ENCODE peak calls at places on chromosome 4, in nine cellular contexts. H is MM.1S, G is H9, U is HCT116, Z is hepatocyte, O is Karpas-422, C is PC-9, M is mammary epithelial cell, Y is OCI-LY7. I is an unnamed sample. For H3K79me2, the result is how much of the 10 kb centered on the place peaks cover.

GRCh38 chr4:79445371-79445781 is 37.3 kb upstream of the GK2 start:
- DNase-seq in H (no peak), G (no peak), U (no peak), Z (no peak), O (no peak), C (no peak), M (no peak), Y (no peak), I (no peak)

GRCh38 chr4:173530326-173531062 is 465 bp upstream of the HAND2 start:
- DNase-seq in H (no peak), G (no peak), U (no peak), Z (no peak), O (no peak), C (no peak), M (no peak), Y (no peak), I (no peak)

GRCh38 chr4:14178421-14178820 is 550.9 kb upstream of the BOD1L1 start:
- DNase-seq in H (peak), G (no peak), U (no peak), Z (peak), O (no peak), C (no peak), M (peak), Y (peak), I (no peak)

GRCh38 chr4:138897818-138898226 is 117.8 kb upstream of the NOCT start:
- DNase-seq in H (peak), G (no peak), U (no peak), Z (peak), O (no peak), C (peak), M (peak), Y (no peak), I (no peak)

GRCh38 chr4:52483186-52483585 is 175.9 kb downstream of the USP46 start:
- DNase-seq in H (no peak), G (no peak), U (no peak), Z (no peak), O (no peak), C (no peak), M (no peak), Y (no peak), I (no peak)

GRCh38 chr4:44446801-44447562 is 1.6 kb downstream of the KCTD8 start:
- DNase-seq in H (no peak), G (peak), U (no peak), Z (peak), O (no peak), C (no peak), M (no peak), Y (no peak), I (no peak)

GRCh38 chr4:41106081-41106480 is 108.3 kb downstream of the APBB2 start:
- DNase-seq in H (no peak), G (no peak), U (no peak), Z (no peak), O (no peak), C (no peak), M (no peak), Y (no peak), I (no peak)

GRCh38 chr4:41540687-41541086 is 2.7 kb downstream of the LIMCH1 start:
- DNase-seq in H (no peak), G (no peak), U (no peak), Z (no peak), O (no peak), C (no peak), M (no peak), Y (no peak), I (no peak)

GRCh38 chr4:78764498-78764961 is 11.6 kb upstream of the BMP2K start:
- DNase-seq in H (no peak), G (no peak), U (no peak), Z (no peak), O (no peak), C (no peak), M (peak), Y (no peak), I (no peak)

GRCh38 chr4:175998782-175999181 is 66.9 kb upstream of the WDR17 start:
- DNase-seq in H (no peak), G (peak), U (peak), Z (no peak), O (no peak), C (peak), M (peak), Y (peak), I (peak)

GRCh38 chr4:37453361-37454262 is 209.1 kb downstream of the NWD2 start:
- DNase-seq in H (peak), G (peak), U (no peak), Z (peak), O (no peak), C (peak), M (peak), Y (no peak), I (peak)

GRCh38 chr4:26076000-26076587 is 162.1 kb downstream of the SMIM20 start:
- DNase-seq in H (no peak), G (no peak), U (no peak), Z (no peak), O (no peak), C (no peak), M (peak), Y (no peak), I (no peak)

GRCh38 chr4:47068986-47069385 is 37.6 kb downstream of the GABRB1 start:
- DNase-seq in H (no peak), G (no peak), U (no peak), Z (no peak), O (no peak), C (no peak), M (no peak), Y (no peak), I (no peak)

GRCh38 chr4:8262637-8263322 is 6.8 kb upstream of the HTRA3 start:
- DNase-seq in H (no peak), G (no peak), U (no peak), Z (no peak), O (no peak), C (no peak), M (no peak), Y (no peak), I (no peak)

GRCh38 chr4:15695240-15695699 is 7.6 kb upstream of the BST1 start:
- DNase-seq in H (no peak), G (peak), U (peak), Z (no peak), O (no peak), C (peak), M (peak), Y (no peak), I (no peak)

GRCh38 chr4:121706595-121707021 is 9.8 kb upstream of the ANXA5 start:
- DNase-seq in H (no peak), G (no peak), U (no peak), Z (no peak), O (no peak), C (no peak), M (peak), Y (no peak), I (no peak)

GRCh38 chr4:96599752-96600151 is 759.9 kb downstream of the PDHA2 start:
- DNase-seq in H (no peak), G (no peak), U (no peak), Z (no peak), O (no peak), C (no peak), M (no peak), Y (no peak), I (no peak)

GRCh38 chr4:2334826-2335728 is 73.2 kb upstream of the MXD4 start:
- DNase-seq in H (no peak), G (no peak), U (no peak), Z (peak), O (no peak), C (no peak), M (no peak), Y (no peak), I (no peak)

GRCh38 chr4:140937866-140938265 is 181.7 kb upstream of the TBC1D9 start:
- DNase-seq in H (no peak), G (no peak), U (no peak), Z (no peak), O (no peak), C (no peak), M (no peak), Y (no peak), I (no peak)

GRCh38 chr4:161486454-161486853 is 677.3 kb downstream of the FSTL5 start:
- DNase-seq in H (no peak), G (no peak), U (no peak), Z (no peak), O (no peak), C (no peak), M (no peak), Y (no peak), I (no peak)

GRCh38 chr4:20364969-20365368 is 113.3 kb downstream of the SLIT2 start:
- DNase-seq in H (no peak), G (no peak), U (no peak), Z (no peak), O (no peak), C (no peak), M (no peak), Y (no peak), I (no peak)

GRCh38 chr4:6908397-6909112 is 1.1 kb upstream of the TBC1D14 start:
- DNase-seq in H (no peak), G (no peak), U (no peak), Z (no peak), O (no peak), C (no peak), M (no peak), Y (no peak), I (no peak)

GRCh38 chr4:114563536-114564315 is 34.9 kb upstream of the UGT8 start:
- DNase-seq in H (no peak), G (no peak), U (no peak), Z (peak), O (no peak), C (no peak), M (peak), Y (no peak), I (no peak)

GRCh38 chr4:8365951-8366350 is 74.6 kb downstream of the ACOX3 start:
- DNase-seq in H (no peak), G (no peak), U (no peak), Z (no peak), O (no peak), C (no peak), M (no peak), Y (no peak), I (no peak)

GRCh38 chr4:7638984-7639789 is 204.5 kb upstream of the PSAPL1 start:
- DNase-seq in H (no peak), G (no peak), U (no peak), Z (peak), O (no peak), C (no peak), M (no peak), Y (no peak), I (no peak)

GRCh38 chr4:138555584-138555983 is 313.4 kb upstream of the SLC7A11 start:
- DNase-seq in H (no peak), G (peak), U (no peak), Z (peak), O (peak), C (no peak), M (no peak), Y (peak), I (no peak)

GRCh38 chr4:150305995-150306394 is 227.8 kb downstream of the DCLK2 start:
- DNase-seq in H (no peak), G (no peak), U (no peak), Z (no peak), O (no peak), C (no peak), M (peak), Y (no peak), I (no peak)

GRCh38 chr4:6509587-6509986 is 37.2 kb upstream of the PPP2R2C start:
- DNase-seq in H (no peak), G (peak), U (no peak), Z (no peak), O (no peak), C (peak), M (peak), Y (no peak), I (no peak)

GRCh38 chr4:26985836-26986235 is 125.2 kb downstream of the STIM2 start:
- DNase-seq in H (no peak), G (no peak), U (no peak), Z (no peak), O (peak), C (no peak), M (no peak), Y (peak), I (no peak)

GRCh38 chr4:158824425-158825274 is 55.8 kb downstream of the FNIP2 start:
- DNase-seq in H (no peak), G (no peak), U (no peak), Z (no peak), O (no peak), C (no peak), M (no peak), Y (no peak), I (no peak)
- H3K79me2 ChIP-seq in H (half or more), G (under half), U (under half), Z (under half), O (under half), C (under half), M (under half), Y (under half), I (under half)

GRCh38 chr4:22500128-22500611 is 15.7 kb downstream of the ADGRA3 start:
- DNase-seq in H (no peak), G (no peak), U (no peak), Z (no peak), O (no peak), C (peak), M (peak), Y (no peak), I (no peak)
- H3K79me2 ChIP-seq in H (under half), G (under half), U (half or more), Z (half or more), O (under half), C (half or more), M (half or more), Y (under half), I (under half)

DNA sequence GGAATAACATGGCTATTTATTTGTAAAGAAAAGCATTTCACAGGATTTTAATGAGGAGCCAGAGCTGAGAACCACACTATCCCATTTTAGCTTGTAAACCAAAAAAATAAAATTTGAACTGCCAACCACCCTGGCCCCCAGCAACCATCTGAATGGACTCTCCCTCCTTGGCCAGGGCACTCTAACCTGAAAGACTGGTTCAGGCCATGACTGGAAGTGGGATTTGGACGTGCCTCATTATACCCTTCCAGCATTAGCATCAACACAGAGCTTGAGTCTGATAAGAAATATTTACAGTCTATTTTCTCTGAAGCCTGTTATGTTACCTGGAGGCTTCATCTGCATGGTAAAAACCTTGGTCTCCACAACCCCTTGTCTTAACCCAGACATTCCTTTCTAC is 30.0 kb downstream of the METAP1 start:
- DNase-seq in H (no peak), G (no peak), U (no peak), Z (no peak), O (no peak), C (no peak), M (no peak), Y (no peak), I (no peak)
- H3K79me2 ChIP-seq in H (half or more), G (under half), U (half or more), Z (half or more), O (half or more), C (half or more), M (half or more), Y (half or more), I (half or more)

DNA sequence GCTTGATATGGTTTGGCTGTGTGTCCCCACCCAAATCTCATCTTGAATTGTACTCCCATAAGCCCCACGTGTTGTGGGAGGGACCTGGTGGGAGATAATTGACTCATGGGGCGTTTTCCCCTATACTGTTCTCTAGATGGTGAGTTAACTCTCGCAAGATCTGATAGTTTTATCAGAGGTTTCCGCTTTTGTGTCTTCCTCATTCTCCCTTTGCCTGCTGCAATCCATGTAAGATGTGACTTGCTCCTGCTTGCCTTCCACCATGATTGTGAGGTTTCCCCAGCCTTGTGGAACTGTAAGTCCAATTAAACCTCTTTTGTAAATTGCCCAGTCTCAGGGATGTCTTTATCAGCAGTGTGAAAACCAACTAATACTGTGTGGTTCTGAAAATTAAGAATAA is 11.5 kb downstream of the SLAIN2 start:
- DNase-seq in H (no peak), G (no peak), U (no peak), Z (no peak), O (no peak), C (no peak), M (no peak), Y (no peak), I (no peak)
- H3K79me2 ChIP-seq in H (half or more), G (under half), U (half or more), Z (half or more), O (half or more), C (half or more), M (half or more), Y (under half), I (half or more)

GRCh38 chr4:85595796-85596559 is 121.0 kb downstream of the ARHGAP24 start:
- DNase-seq in H (no peak), G (no peak), U (no peak), Z (no peak), O (no peak), C (no peak), M (no peak), Y (no peak), I (no peak)
- H3K79me2 ChIP-seq in H (under half), G (under half), U (under half), Z (under half), O (half or more), C (under half), M (under half), Y (under half), I (under half)

GRCh38 chr4:776743-777441 is 49.0 kb downstream of the CPLX1 start:
- DNase-seq in H (no peak), G (no peak), U (no peak), Z (no peak), O (no peak), C (no peak), M (no peak), Y (no peak), I (no peak)
- H3K79me2 ChIP-seq in H (half or more), G (under half), U (half or more), Z (half or more), O (half or more), C (half or more), M (half or more), Y (half or more), I (under half)

GRCh38 chr4:729336-730315 is 24.0 kb downstream of the PCGF3 start:
- DNase-seq in H (no peak), G (no peak), U (no peak), Z (no peak), O (no peak), C (no peak), M (no peak), Y (no peak), I (no peak)

GRCh38 chr4:725368-726234 is 20.0 kb downstream of the PCGF3 start:
- DNase-seq in H (no peak), G (no peak), U (no peak), Z (no peak), O (no peak), C (no peak), M (no peak), Y (no peak), I (no peak)

GRCh38 chr4:726816-727215 is 21.2 kb downstream of the PCGF3 start:
- DNase-seq in H (no peak), G (no peak), U (no peak), Z (no peak), O (no peak), C (no peak), M (no peak), Y (no peak), I (no peak)

GRCh38 chr4:726235-726787 is 20.7 kb downstream of the PCGF3 start:
- DNase-seq in H (no peak), G (no peak), U (no peak), Z (no peak), O (no peak), C (no peak), M (no peak), Y (no peak), I (no peak)

GRCh38 chr4:727576-727975 is 21.9 kb downstream of the PCGF3 start:
- DNase-seq in H (no peak), G (no peak), U (no peak), Z (no peak), O (no peak), C (no peak), M (no peak), Y (no peak), I (no peak)
- H3K79me2 ChIP-seq in H (under half), G (under half), U (under half), Z (half or more), O (under half), C (under half), M (half or more), Y (under half), I (under half)

GRCh38 chr4:188146618-188147017 is 7.4 kb downstream of the TRIML1 start:
- DNase-seq in H (no peak), G (no peak), U (no peak), Z (no peak), O (no peak), C (no peak), M (no peak), Y (no peak), I (no peak)

GRCh38 chr4:188145626-188146025 is 6.4 kb downstream of the TRIML1 start:
- DNase-seq in H (no peak), G (no peak), U (no peak), Z (no peak), O (no peak), C (no peak), M (peak), Y (no peak), I (no peak)

GRCh38 chr4:188143731-188144130 is 4.5 kb downstream of the TRIML1 start:
- DNase-seq in H (no peak), G (no peak), U (no peak), Z (peak), O (no peak), C (no peak), M (peak), Y (no peak), I (no peak)

GRCh38 chr4:188147776-188148175 is 8.5 kb downstream of the TRIML1 start:
- DNase-seq in H (no peak), G (no peak), U (no peak), Z (no peak), O (no peak), C (no peak), M (no peak), Y (no peak), I (no peak)

GRCh38 chr4:188147176-188147575 is 7.9 kb downstream of the TRIML1 start:
- DNase-seq in H (no peak), G (no peak), U (no peak), Z (no peak), O (no peak), C (no peak), M (no peak), Y (no peak), I (no peak)
- H3K79me2 ChIP-seq in H (under half), G (under half), U (under half), Z (under half), O (under half), C (under half), M (under half), Y (under half), I (under half)

DNA sequence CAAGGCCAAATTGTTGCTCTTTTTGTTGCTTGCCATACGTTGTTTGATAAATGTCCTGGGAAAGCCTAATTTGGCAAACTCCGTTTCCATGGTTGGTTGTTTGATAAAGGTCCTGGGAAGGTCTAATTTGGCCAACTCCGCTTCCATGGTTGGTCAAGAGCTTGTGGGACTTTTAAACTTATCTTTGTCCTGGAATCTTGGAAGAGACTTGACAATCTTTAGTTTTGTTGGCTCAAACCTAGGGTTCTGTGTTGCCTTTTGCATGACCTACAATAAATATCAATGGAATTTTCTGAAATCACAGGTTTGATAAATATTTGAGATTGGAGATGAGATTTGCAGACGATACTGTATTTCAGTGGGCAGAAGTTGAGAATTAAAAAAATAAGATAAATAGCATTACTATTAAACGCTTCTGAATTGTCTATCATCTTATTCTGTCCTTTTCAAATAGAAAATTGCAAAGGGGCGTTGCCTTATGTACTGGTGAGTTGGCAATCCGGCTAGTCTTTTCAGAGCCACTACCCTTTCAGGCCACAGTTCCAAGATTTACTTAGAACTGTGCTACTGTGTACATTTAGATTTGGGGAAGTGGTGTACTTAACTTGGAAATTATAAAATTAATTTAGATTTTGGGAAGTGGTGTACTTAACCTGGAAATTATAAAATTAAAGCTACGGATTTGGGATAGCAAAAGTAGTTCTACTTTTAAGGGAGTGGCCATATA is 832 bp downstream of the OSTC start:
- DNase-seq in H (peak), G (no peak), U (no peak), Z (peak), O (peak), C (no peak), M (peak), Y (peak), I (no peak)
- H3K79me2 ChIP-seq in H (half or more), G (under half), U (half or more), Z (half or more), O (half or more), C (half or more), M (half or more), Y (under half), I (under half)

I was measured in H1.